ENCODE peak calls at places on chromosomes 1 and 21, in seven cellular contexts. R is iPS DF 6.9, T is right atrium auricular region, A is BE2C, C is suprapubic skin, P is AG04449, O is heart left ventricle. V is an unnamed sample.

GRCh38 chr1:6260433-6260934 is 414 bp downstream of the GPR153 start:
- DNase-seq in R (no peak), T (no peak), A (no peak), C (no peak), P (no peak), O (no peak), V (no peak)

GRCh38 chr1:43671626-43672330 is 21.8 kb downstream of the KDM4A start:
- DNase-seq in R (no peak), T (no peak), A (no peak), C (no peak), P (peak; percentile 41), O (no peak), V (no peak)

GRCh38 chr21:40204956-40205355 is 337.7 kb downstream of the PCP4 start:
- DNase-seq in R (no peak), T (no peak), A (no peak), C (no peak), P (no peak), O (no peak), V (no peak)

GRCh38 chr1:201593200-201593828 is 54.4 kb downstream of the NAV1 start:
- DNase-seq in R (no peak), T (peak; percentile 87), A (peak; percentile 78), C (no peak), P (peak; percentile 97), O (peak; percentile 48), V (peak; percentile 99)

GRCh38 chr1:19799233-19799876 is 361 bp downstream of the TMCO4 start:
- DNase-seq in R (no peak), T (no peak), A (peak; percentile 37), C (no peak), P (no peak), O (peak; percentile 56), V (no peak)

GRCh38 chr1:167500283-167500860 is 18.0 kb downstream of the CD247 start:
- DNase-seq in R (no peak), T (no peak), A (no peak), C (no peak), P (no peak), O (no peak), V (no peak)

GRCh38 chr1:117674521-117675400 is 68.9 kb downstream of the TENT5C start:
- DNase-seq in R (no peak), T (no peak), A (no peak), C (no peak), P (no peak), O (no peak), V (no peak)

GRCh38 chr1:16324456-16324890 is 27.8 kb downstream of the FBXO42 start:
- DNase-seq in R (no peak), T (no peak), A (no peak), C (no peak), P (peak; percentile 33), O (peak; percentile 34), V (peak; percentile 47)

GRCh38 chr1:234977891-234978396 is 150.7 kb downstream of the TOMM20 start:
- DNase-seq in R (no peak), T (no peak), A (peak; percentile 57), C (peak; percentile 58), P (no peak), O (no peak), V (no peak)

GRCh38 chr21:45822429-45823099 is 159.0 kb upstream of the COL6A1 start:
- DNase-seq in R (no peak), T (peak; percentile 28), A (no peak), C (no peak), P (no peak), O (no peak), V (no peak)

GRCh38 chr1:11417162-11417561 is 61.8 kb upstream of the DISP3 start:
- DNase-seq in R (no peak), T (no peak), A (no peak), C (no peak), P (no peak), O (no peak), V (no peak)

GRCh38 chr21:45363921-45364463 is 41.0 kb upstream of the COL18A1 start:
- DNase-seq in R (no peak), T (peak; percentile 95), A (no peak), C (peak; percentile 93), P (peak; percentile 93), O (peak; percentile 91), V (peak; percentile 96)

DNA sequence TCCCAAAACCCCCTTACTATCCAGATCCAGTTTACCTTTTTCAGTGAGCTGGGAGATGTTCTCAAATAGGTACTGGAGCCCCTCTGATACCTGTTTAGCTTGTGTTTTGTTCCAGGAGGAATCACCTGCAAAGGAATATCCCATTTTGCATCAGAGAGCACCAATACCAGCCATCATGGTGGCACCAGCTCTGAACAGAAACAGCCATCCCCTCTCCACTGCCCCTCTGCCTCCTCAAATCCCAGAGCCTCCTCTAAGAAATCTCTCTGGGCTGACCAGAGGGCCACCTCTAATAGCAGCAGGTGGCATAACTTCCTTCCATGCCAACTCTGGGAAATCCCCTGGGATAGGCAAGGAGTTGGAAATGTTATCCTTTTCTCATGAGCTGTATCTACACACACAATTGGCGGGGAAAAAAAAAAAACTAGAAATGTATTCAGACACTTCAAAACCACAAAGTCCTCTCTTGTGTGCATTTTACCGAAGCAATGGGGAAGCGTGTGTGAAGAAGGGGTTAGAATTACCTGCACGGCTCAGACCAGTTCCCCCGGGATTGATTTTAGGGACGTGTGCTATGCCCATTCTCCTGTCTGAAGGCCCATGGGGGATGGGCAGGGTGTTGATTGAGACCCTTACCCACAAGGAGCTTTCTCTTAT is 2.4 kb downstream of the PGLYRP4 start:
- DNase-seq in R (no peak), T (no peak), A (no peak), C (no peak), P (no peak), O (no peak), V (no peak)
- H3K4me3 ChIP-seq in R (no peak overlapping the region), T (no peak overlapping the region), A (no peak overlapping the region), C (no peak overlapping the region), P (no peak overlapping the region), O (no peak overlapping the region), V (no peak overlapping the region)

GRCh38 chr1:161197560-161198205 is 1.2 kb downstream of the ADAMTS4 start:
- DNase-seq in R (no peak), T (no peak), A (no peak), C (no peak), P (no peak), O (no peak), V (no peak)
- H3K4me3 ChIP-seq in R (no peak overlapping the region), T (peak overlapping the region; percentile 55), A (no peak overlapping the region), C (peak overlapping the region; percentile 45), P (peak overlapping the region; percentile 58), O (peak overlapping the region; percentile 53), V (peak overlapping the region; percentile 47)

DNA sequence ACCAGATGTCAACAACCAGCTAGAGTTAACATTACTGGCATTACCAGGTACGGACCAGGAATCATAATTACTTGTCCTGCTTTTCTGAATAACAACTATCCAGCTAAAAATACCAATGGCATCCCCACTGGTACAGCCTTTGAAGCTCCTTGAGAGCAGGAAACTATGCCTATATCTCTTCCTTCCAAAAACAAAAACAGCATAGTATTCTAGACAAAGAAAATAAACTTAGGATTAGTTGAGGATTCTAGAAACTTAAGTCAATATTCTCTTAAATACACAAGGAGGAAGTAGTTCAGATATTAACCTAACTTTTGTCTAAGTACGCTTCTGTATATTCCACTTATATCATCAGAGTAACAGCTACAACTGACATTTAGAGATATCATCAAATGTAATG is 3.0 kb downstream of the FUBP1 start:
- DNase-seq in R (no peak), T (no peak), A (no peak), C (no peak), P (no peak), O (no peak), V (no peak)
- H3K4me3 ChIP-seq in R (no peak overlapping the region), T (no peak overlapping the region), A (peak overlapping the region; percentile 87), C (peak overlapping the region; percentile 84), P (no peak overlapping the region), O (peak overlapping the region; percentile 85), V (peak overlapping the region; percentile 86)

GRCh38 chr1:64996541-64997257 is 30.4 kb upstream of the JAK1 start:
- DNase-seq in R (no peak), T (no peak), A (no peak), C (no peak), P (no peak), O (no peak), V (no peak)

GRCh38 chr1:65002508-65003315 is 36.4 kb upstream of the JAK1 start:
- DNase-seq in R (no peak), T (peak; percentile 95), A (no peak), C (peak; percentile 91), P (no peak), O (peak; percentile 88), V (peak; percentile 80)

GRCh38 chr1:65002156-65002507 is 35.8 kb upstream of the JAK1 start:
- DNase-seq in R (no peak), T (no peak), A (no peak), C (no peak), P (no peak), O (no peak), V (no peak)

GRCh38 chr1:65003316-65003664 is 36.9 kb upstream of the JAK1 start:
- DNase-seq in R (no peak), T (no peak), A (no peak), C (no peak), P (no peak), O (no peak), V (no peak)

GRCh38 chr1:65001238-65001792 is 35.0 kb upstream of the JAK1 start:
- DNase-seq in R (no peak), T (peak; percentile 90), A (no peak), C (peak; percentile 91), P (no peak), O (peak; percentile 91), V (peak; percentile 60)
- H3K4me3 ChIP-seq in R (no peak overlapping the region), T (no peak overlapping the region), A (no peak overlapping the region), C (peak overlapping the region; percentile 67), P (peak overlapping the region; percentile 32), O (peak overlapping the region; percentile 76), V (peak overlapping the region; percentile 22)

DNA sequence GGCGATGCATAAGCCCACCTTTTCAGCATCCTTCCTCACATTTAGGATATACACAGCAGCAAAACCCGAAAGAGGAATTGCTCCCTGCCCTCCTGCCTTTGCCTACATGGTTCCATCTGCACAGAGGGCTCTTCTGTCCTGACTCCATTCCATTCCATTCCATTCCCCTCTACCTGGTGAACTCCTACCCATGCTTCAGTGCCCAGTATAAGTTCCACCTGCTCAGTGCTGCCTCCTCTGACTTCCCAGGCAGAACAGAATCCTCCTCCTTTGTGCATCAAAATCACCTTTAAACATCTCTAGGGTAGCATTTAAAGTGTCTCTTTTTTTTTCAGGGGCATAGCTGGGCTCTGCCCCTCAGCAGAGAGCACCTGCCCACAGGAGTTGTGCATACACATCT is 112.9 kb downstream of the PCNX2 start:
- DNase-seq in R (no peak), T (no peak), A (no peak), C (no peak), P (no peak), O (no peak), V (no peak)
- H3K4me3 ChIP-seq in R (no peak overlapping the region), T (no peak overlapping the region), A (no peak overlapping the region), C (no peak overlapping the region), P (no peak overlapping the region), O (no peak overlapping the region), V (no peak overlapping the region)

V was measured in skeletal muscle cell.